ENCODE peak calls at places on chromosomes 16 and 17, in six cellular contexts. Q is epithelial cell of esophagus, V is thyroid gland, U is kidney, B is left ventricle myocardium inferior, A is astrocyte of the cerebellum. M is an unnamed sample.

GRCh38 chr16:3580686-3581085 is 3.5 kb upstream of the NLRC3 start:
- DNase-seq in Q (peak; percentile 58), A (no peak), U (no peak), B (no peak), V (no peak), M (no peak)

GRCh38 chr17:41523787-41524186 is 4.3 kb downstream of the KRT19 start:
- DNase-seq in Q (peak; percentile 50), A (no peak), U (no peak), V (no peak), B (no peak), M (no peak)

GRCh38 chr16:11200523-11201063 is 55.4 kb downstream of the SOCS1 start:
- DNase-seq in B (no peak), Q (no peak), A (no peak), U (no peak), V (no peak), M (no peak)

GRCh38 chr16:17275076-17275732 is 195.6 kb downstream of the XYLT1 start:
- DNase-seq in Q (no peak), U (no peak), V (no peak), A (no peak), B (no peak), M (no peak)

GRCh38 chr17:44314031-44314430 is 5.6 kb downstream of the RUNDC3A start:
- DNase-seq in V (no peak), Q (no peak), U (no peak), B (no peak), A (no peak), M (no peak)

GRCh38 chr16:512802-513201 is 14.7 kb upstream of the CAPN15 start:
- DNase-seq in U (no peak), A (no peak), B (no peak), V (no peak), Q (no peak), M (no peak)

GRCh38 chr16:2008631-2009301 is 855 bp downstream of the ZNF598 start:
- DNase-seq in U (peak; percentile 68), B (peak; percentile 17), Q (peak; percentile 59), V (no peak), A (no peak), M (no peak)

GRCh38 chr16:22979038-22979437 is 165.1 kb downstream of the HS3ST2 start:
- DNase-seq in B (no peak), A (no peak), Q (no peak), U (no peak), V (no peak), M (no peak)

GRCh38 chr17:44557653-44558285 is 485 bp downstream of the FZD2 start:
- DNase-seq in A (no peak), B (peak; percentile 41), U (peak; percentile 82), V (peak; percentile 56), Q (peak; percentile 66), M (peak; percentile 72)

GRCh38 chr17:75128694-75129505 is 2.6 kb downstream of the NT5C start:
- DNase-seq in Q (no peak), A (no peak), V (no peak), U (peak; percentile 73), B (no peak), M (no peak)

GRCh38 chr16:82236415-82236814 is 66.4 kb upstream of the MPHOSPH6 start:
- DNase-seq in B (no peak), A (no peak), V (no peak), Q (no peak), U (no peak), M (no peak)

DNA sequence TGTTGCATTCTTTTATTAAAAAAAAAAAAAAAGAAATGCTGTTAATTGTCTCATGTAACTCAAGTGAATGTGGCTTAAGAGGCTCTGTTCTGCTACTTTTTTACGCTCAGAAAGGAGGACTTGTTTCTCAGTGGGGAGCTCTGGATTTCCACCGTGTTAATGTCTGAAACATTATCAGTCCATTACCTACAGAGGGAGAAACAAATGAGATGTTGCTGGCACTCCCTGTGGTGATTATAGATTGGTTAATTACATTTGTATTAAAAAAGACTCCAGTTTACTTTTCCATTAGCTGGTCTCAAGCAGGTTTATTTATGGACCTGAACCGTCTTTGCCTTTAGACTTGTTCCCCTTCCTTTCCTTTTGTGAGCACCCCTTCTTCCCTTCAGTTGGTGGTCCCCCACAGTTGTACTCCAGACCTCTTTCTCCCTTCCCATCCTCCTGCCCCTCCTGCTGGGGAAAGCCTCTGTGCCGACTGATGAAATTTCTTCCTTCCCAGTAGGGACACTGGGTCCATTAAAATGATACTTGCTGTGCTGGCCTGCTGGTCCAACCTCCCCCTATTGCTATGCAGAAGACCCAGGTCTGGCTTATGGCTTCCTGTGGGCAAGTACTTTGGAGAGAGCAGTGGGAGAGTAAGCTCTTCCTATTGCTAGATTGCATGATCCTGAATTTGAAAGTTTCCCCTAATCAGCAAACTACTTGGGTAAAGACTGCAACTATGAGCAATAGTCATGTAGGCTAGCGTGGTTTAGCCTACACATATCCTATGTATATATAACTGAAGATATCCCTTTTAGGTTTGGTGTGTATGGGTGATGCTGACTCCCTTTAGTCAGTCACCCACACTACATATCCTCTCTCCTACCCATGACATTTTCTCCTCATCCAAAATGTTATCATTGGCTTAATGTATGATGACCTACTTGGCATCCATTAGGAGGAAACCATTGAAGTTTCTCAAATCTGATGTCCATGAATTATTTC is 8.1 kb downstream of the CDC6 start:
- DNase-seq in B (no peak), Q (no peak), V (no peak), U (no peak), A (no peak), M (no peak)
- H3K4me3 ChIP-seq in B (no peak overlapping the region), Q (no peak overlapping the region), V (no peak overlapping the region), U (no peak overlapping the region), A (no peak overlapping the region), M (no peak overlapping the region)

GRCh38 chr16:85138825-85139627 is 26.8 kb upstream of the CIBAR2 start:
- DNase-seq in Q (no peak), V (peak; percentile 31), A (no peak), B (no peak), U (no peak), M (no peak)

GRCh38 chr16:85136705-85137322 is 24.5 kb upstream of the CIBAR2 start:
- DNase-seq in V (peak; percentile 37), U (no peak), B (peak; percentile 52), Q (no peak), A (no peak), M (peak; percentile 75)

GRCh38 chr16:85136213-85136704 is 24.0 kb upstream of the CIBAR2 start:
- DNase-seq in U (peak; percentile 89), B (no peak), V (no peak), A (no peak), Q (no peak), M (peak; percentile 82)

GRCh38 chr16:85138073-85138824 is 26.0 kb upstream of the CIBAR2 start:
- DNase-seq in B (no peak), V (no peak), U (no peak), A (no peak), Q (no peak), M (no peak)

DNA sequence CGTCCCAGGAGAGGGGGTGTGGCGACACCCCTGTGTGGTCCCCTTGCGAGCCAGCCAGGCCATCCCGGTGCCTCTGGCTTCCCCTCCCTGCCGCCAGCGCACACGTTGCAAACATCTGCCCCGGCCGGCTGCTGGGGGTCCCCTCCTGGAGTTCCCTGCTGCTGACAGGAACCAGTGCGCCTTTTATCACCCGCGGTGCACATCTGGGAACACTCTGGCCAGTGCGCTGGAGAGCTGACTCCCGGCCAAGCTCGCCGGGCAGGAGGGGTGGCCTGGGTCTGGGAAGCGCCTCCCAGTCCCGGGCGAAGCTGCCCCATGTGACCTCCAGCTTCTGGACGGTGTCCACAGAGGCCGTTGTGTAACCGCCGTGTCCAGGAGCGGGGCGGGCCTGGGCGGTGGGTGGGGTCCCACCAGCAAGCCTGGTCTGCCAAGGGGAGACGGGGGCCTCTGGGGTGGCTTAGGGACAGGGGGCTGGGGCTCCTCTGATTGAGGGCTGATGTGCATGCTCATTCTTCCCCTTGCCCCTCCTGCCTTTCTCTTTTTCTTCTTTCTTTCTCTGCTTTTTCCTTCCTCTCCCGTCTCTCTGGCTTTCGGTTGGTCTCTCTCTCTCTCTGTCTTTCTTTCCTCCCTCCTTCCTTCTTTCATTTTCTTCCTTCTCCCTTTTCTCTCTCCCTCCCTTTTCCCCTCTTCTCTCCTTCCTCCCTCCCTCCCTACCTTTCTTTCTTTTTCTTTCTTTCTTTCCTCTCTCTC is 25.2 kb upstream of the CIBAR2 start:
- DNase-seq in A (peak; percentile 54), V (peak; percentile 96), Q (no peak), U (peak; percentile 98), B (peak; percentile 96), M (peak; percentile 96)
- H3K4me3 ChIP-seq in A (no peak overlapping the region), V (no peak overlapping the region), Q (no peak overlapping the region), U (peak overlapping the region; percentile 25), B (peak overlapping the region; percentile 56), M (peak overlapping the region; percentile 44)

DNA sequence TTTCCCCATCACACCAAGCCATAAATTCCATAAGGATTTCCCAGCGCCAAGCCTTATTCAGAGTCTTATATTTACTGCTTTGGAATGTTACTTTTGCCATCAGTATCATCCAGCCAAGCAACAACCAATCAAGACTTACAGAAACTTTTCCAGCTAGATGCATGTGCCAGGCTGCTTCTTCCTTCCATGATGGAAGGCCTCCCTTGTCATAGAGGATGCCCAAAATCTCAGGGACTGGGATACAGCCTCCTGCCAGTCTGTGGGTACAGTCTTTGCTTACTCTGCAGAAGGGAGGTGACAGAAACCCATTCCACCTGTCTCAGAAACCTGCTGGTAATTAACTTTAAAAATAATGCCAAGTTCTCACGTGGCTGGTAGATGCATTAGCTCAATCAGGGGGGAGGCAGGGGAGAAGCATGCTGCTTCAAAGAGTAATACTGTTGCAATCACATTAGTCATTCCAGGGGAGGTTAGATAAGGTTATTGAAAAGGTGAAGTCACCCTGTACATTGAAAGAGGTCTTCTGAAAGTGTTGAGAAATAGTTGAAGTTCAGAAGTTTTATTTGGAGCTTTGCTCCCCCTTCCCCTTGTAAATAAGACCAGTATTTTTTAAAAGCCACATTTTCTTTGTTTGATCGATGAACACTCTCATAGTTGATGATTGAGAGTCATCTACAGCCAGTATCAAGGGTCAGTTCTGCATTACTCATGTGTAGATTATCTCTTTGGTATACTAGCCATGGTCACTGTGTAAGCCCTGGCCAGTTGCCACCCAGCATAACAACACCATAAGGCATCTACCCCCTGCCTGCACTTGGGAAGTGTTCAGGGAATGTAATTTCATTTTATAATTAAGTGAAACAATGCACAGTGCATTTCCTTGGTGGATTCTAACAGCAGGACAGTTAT is 22.2 kb downstream of the HLF start:
- DNase-seq in A (peak; percentile 24), V (no peak), Q (peak; percentile 69), U (no peak), B (no peak), M (no peak)
- H3K4me3 ChIP-seq in A (no peak overlapping the region), V (no peak overlapping the region), Q (no peak overlapping the region), U (no peak overlapping the region), B (no peak overlapping the region), M (no peak overlapping the region)

GRCh38 chr17:81398170-81398854 is 3.1 kb downstream of the BAHCC1 start:
- DNase-seq in B (peak; percentile 44), Q (peak; percentile 58), U (no peak), V (peak; percentile 66), A (no peak), M (no peak)
- H3K4me3 ChIP-seq in B (peak overlapping the region; percentile 96), Q (peak overlapping the region; percentile 60), U (peak overlapping the region; percentile 72), V (peak overlapping the region; percentile 59), A (peak overlapping the region; percentile 72), M (peak overlapping the region; percentile 74)

M was measured in upper lobe of right lung.